ENCODE peak calls at places on chromosomes 3 and 15, in nine cellular contexts. One of them, this sample, is unnamed.

GRCh38 chr3:128493221-128494151 is 485 bp upstream of the GATA2 start:
- DNase-seq in GM03348: no peak
- DNase-seq in T follicular helper cell: no peak
- DNase-seq in heart left ventricle: no peak
- DNase-seq in cardiac fibroblast: no peak
- DNase-seq in NCI-H1092: no peak
- DNase-seq in M059J: no peak
- DNase-seq in activated CD4-positive, CD25-positive, alpha-beta regulatory T cell treated with anti-CD3 and anti-CD28 coated beads, Interleukin-2, amount 50 U/mL, for 16 hours: no peak
- DNase-seq in CD8-positive, alpha-beta memory T cell: no peak
- DNase-seq in this sample: no peak

GRCh38 chr15:70023769-70024491 is 73.8 kb downstream of the TLE3 start:
- DNase-seq in GM03348: peak
- DNase-seq in CD8-positive, alpha-beta memory T cell: no peak
- DNase-seq in cardiac fibroblast: peak
- DNase-seq in NCI-H1092: no peak
- DNase-seq in activated CD4-positive, CD25-positive, alpha-beta regulatory T cell treated with anti-CD3 and anti-CD28 coated beads, Interleukin-2, amount 50 U/mL, for 16 hours: no peak
- DNase-seq in T follicular helper cell: no peak
- DNase-seq in heart left ventricle: no peak
- DNase-seq in M059J: peak
- DNase-seq in this sample: peak

GRCh38 chr3:39260957-39261356 is 18.9 kb downstream of the CX3CR1 start:
- DNase-seq in GM03348: peak
- DNase-seq in activated CD4-positive, CD25-positive, alpha-beta regulatory T cell treated with anti-CD3 and anti-CD28 coated beads, Interleukin-2, amount 50 U/mL, for 16 hours: no peak
- DNase-seq in NCI-H1092: no peak
- DNase-seq in cardiac fibroblast: peak
- DNase-seq in heart left ventricle: peak
- DNase-seq in M059J: peak
- DNase-seq in T follicular helper cell: peak
- DNase-seq in CD8-positive, alpha-beta memory T cell: peak
- DNase-seq in this sample: peak

GRCh38 chr15:59002418-59002859 is 15.0 kb downstream of the RNF111 start:
- DNase-seq in cardiac fibroblast: no peak
- DNase-seq in M059J: no peak
- DNase-seq in NCI-H1092: no peak
- DNase-seq in heart left ventricle: no peak
- DNase-seq in activated CD4-positive, CD25-positive, alpha-beta regulatory T cell treated with anti-CD3 and anti-CD28 coated beads, Interleukin-2, amount 50 U/mL, for 16 hours: no peak
- DNase-seq in CD8-positive, alpha-beta memory T cell: no peak
- DNase-seq in T follicular helper cell: no peak
- DNase-seq in GM03348: no peak
- DNase-seq in this sample: no peak

GRCh38 chr3:53083496-53083895 is 37.6 kb upstream of the SFMBT1 start:
- DNase-seq in M059J: peak
- DNase-seq in NCI-H1092: no peak
- DNase-seq in GM03348: peak
- DNase-seq in activated CD4-positive, CD25-positive, alpha-beta regulatory T cell treated with anti-CD3 and anti-CD28 coated beads, Interleukin-2, amount 50 U/mL, for 16 hours: no peak
- DNase-seq in CD8-positive, alpha-beta memory T cell: no peak
- DNase-seq in heart left ventricle: peak
- DNase-seq in T follicular helper cell: no peak
- DNase-seq in cardiac fibroblast: peak
- DNase-seq in this sample: peak

GRCh38 chr3:139325551-139325950 is 18.3 kb upstream of the MRPS22 start:
- DNase-seq in CD8-positive, alpha-beta memory T cell: no peak
- DNase-seq in M059J: no peak
- DNase-seq in NCI-H1092: no peak
- DNase-seq in heart left ventricle: no peak
- DNase-seq in cardiac fibroblast: no peak
- DNase-seq in T follicular helper cell: no peak
- DNase-seq in activated CD4-positive, CD25-positive, alpha-beta regulatory T cell treated with anti-CD3 and anti-CD28 coated beads, Interleukin-2, amount 50 U/mL, for 16 hours: no peak
- DNase-seq in GM03348: no peak
- DNase-seq in this sample: no peak

GRCh38 chr3:188595890-188596376 is 442.0 kb downstream of the LPP start:
- DNase-seq in heart left ventricle: no peak
- DNase-seq in T follicular helper cell: no peak
- DNase-seq in GM03348: peak
- DNase-seq in cardiac fibroblast: peak
- DNase-seq in CD8-positive, alpha-beta memory T cell: no peak
- DNase-seq in NCI-H1092: no peak
- DNase-seq in M059J: peak
- DNase-seq in activated CD4-positive, CD25-positive, alpha-beta regulatory T cell treated with anti-CD3 and anti-CD28 coated beads, Interleukin-2, amount 50 U/mL, for 16 hours: no peak
- DNase-seq in this sample: peak

GRCh38 chr3:129594907-129595390 is 11.5 kb downstream of the PLXND1 start:
- DNase-seq in CD8-positive, alpha-beta memory T cell: no peak
- DNase-seq in GM03348: no peak
- DNase-seq in heart left ventricle: no peak
- DNase-seq in NCI-H1092: no peak
- DNase-seq in M059J: no peak
- DNase-seq in activated CD4-positive, CD25-positive, alpha-beta regulatory T cell treated with anti-CD3 and anti-CD28 coated beads, Interleukin-2, amount 50 U/mL, for 16 hours: no peak
- DNase-seq in T follicular helper cell: no peak
- DNase-seq in cardiac fibroblast: no peak
- DNase-seq in this sample: no peak

GRCh38 chr15:85531083-85531482 is 150.7 kb downstream of the AKAP13 start:
- DNase-seq in T follicular helper cell: no peak
- DNase-seq in NCI-H1092: no peak
- DNase-seq in cardiac fibroblast: no peak
- DNase-seq in GM03348: no peak
- DNase-seq in CD8-positive, alpha-beta memory T cell: no peak
- DNase-seq in heart left ventricle: no peak
- DNase-seq in M059J: no peak
- DNase-seq in activated CD4-positive, CD25-positive, alpha-beta regulatory T cell treated with anti-CD3 and anti-CD28 coated beads, Interleukin-2, amount 50 U/mL, for 16 hours: no peak
- DNase-seq in this sample: no peak

GRCh38 chr15:99495430-99496301 is 70.1 kb upstream of the MEF2A start:
- DNase-seq in NCI-H1092: no peak
- DNase-seq in activated CD4-positive, CD25-positive, alpha-beta regulatory T cell treated with anti-CD3 and anti-CD28 coated beads, Interleukin-2, amount 50 U/mL, for 16 hours: no peak
- DNase-seq in CD8-positive, alpha-beta memory T cell: no peak
- DNase-seq in heart left ventricle: no peak
- DNase-seq in M059J: no peak
- DNase-seq in T follicular helper cell: no peak
- DNase-seq in GM03348: no peak
- DNase-seq in cardiac fibroblast: no peak
- DNase-seq in this sample: no peak

GRCh38 chr3:179330438-179330837 is 7.6 kb downstream of the ZNF639 start:
- DNase-seq in CD8-positive, alpha-beta memory T cell: no peak
- DNase-seq in cardiac fibroblast: peak
- DNase-seq in M059J: peak
- DNase-seq in T follicular helper cell: no peak
- DNase-seq in activated CD4-positive, CD25-positive, alpha-beta regulatory T cell treated with anti-CD3 and anti-CD28 coated beads, Interleukin-2, amount 50 U/mL, for 16 hours: no peak
- DNase-seq in GM03348: no peak
- DNase-seq in NCI-H1092: no peak
- DNase-seq in heart left ventricle: no peak
- DNase-seq in this sample: no peak

GRCh38 chr3:38000965-38001455 is 10.4 kb downstream of the VILL start:
- DNase-seq in activated CD4-positive, CD25-positive, alpha-beta regulatory T cell treated with anti-CD3 and anti-CD28 coated beads, Interleukin-2, amount 50 U/mL, for 16 hours: no peak
- DNase-seq in CD8-positive, alpha-beta memory T cell: no peak
- DNase-seq in NCI-H1092: no peak
- DNase-seq in heart left ventricle: no peak
- DNase-seq in GM03348: no peak
- DNase-seq in T follicular helper cell: no peak
- DNase-seq in M059J: no peak
- DNase-seq in cardiac fibroblast: no peak
- DNase-seq in this sample: no peak

GRCh38 chr3:65922441-65922840 is 116.3 kb downstream of the MAGI1 start:
- DNase-seq in cardiac fibroblast: peak
- DNase-seq in NCI-H1092: no peak
- DNase-seq in activated CD4-positive, CD25-positive, alpha-beta regulatory T cell treated with anti-CD3 and anti-CD28 coated beads, Interleukin-2, amount 50 U/mL, for 16 hours: no peak
- DNase-seq in T follicular helper cell: no peak
- DNase-seq in M059J: no peak
- DNase-seq in heart left ventricle: no peak
- DNase-seq in GM03348: no peak
- DNase-seq in CD8-positive, alpha-beta memory T cell: no peak
- DNase-seq in this sample: no peak

GRCh38 chr15:68469162-68470048 is 37.4 kb upstream of the ITGA11 start:
- DNase-seq in heart left ventricle: no peak
- DNase-seq in activated CD4-positive, CD25-positive, alpha-beta regulatory T cell treated with anti-CD3 and anti-CD28 coated beads, Interleukin-2, amount 50 U/mL, for 16 hours: no peak
- DNase-seq in GM03348: peak
- DNase-seq in NCI-H1092: no peak
- DNase-seq in M059J: peak
- DNase-seq in cardiac fibroblast: no peak
- DNase-seq in T follicular helper cell: no peak
- DNase-seq in CD8-positive, alpha-beta memory T cell: no peak
- DNase-seq in this sample: no peak

GRCh38 chr3:148991219-148992026 is at the start of gene GYG1:
- DNase-seq in GM03348: peak
- DNase-seq in activated CD4-positive, CD25-positive, alpha-beta regulatory T cell treated with anti-CD3 and anti-CD28 coated beads, Interleukin-2, amount 50 U/mL, for 16 hours: peak
- DNase-seq in CD8-positive, alpha-beta memory T cell: peak
- DNase-seq in heart left ventricle: peak
- DNase-seq in M059J: peak
- DNase-seq in NCI-H1092: peak
- DNase-seq in cardiac fibroblast: peak
- DNase-seq in T follicular helper cell: peak
- DNase-seq in this sample: peak

GRCh38 chr3:64533565-64534317 is 154.1 kb downstream of the ADAMTS9 start:
- DNase-seq in M059J: peak
- DNase-seq in cardiac fibroblast: peak
- DNase-seq in heart left ventricle: peak
- DNase-seq in NCI-H1092: peak
- DNase-seq in T follicular helper cell: no peak
- DNase-seq in activated CD4-positive, CD25-positive, alpha-beta regulatory T cell treated with anti-CD3 and anti-CD28 coated beads, Interleukin-2, amount 50 U/mL, for 16 hours: peak
- DNase-seq in GM03348: peak
- DNase-seq in CD8-positive, alpha-beta memory T cell: no peak
- DNase-seq in this sample: peak

GRCh38 chr15:89751748-89752147 is 699 bp upstream of the MESP1 start:
- DNase-seq in activated CD4-positive, CD25-positive, alpha-beta regulatory T cell treated with anti-CD3 and anti-CD28 coated beads, Interleukin-2, amount 50 U/mL, for 16 hours: no peak
- DNase-seq in GM03348: no peak
- DNase-seq in M059J: no peak
- DNase-seq in CD8-positive, alpha-beta memory T cell: no peak
- DNase-seq in NCI-H1092: no peak
- DNase-seq in cardiac fibroblast: no peak
- DNase-seq in T follicular helper cell: no peak
- DNase-seq in heart left ventricle: no peak
- DNase-seq in this sample: no peak

GRCh38 chr3:52763466-52763865 is 7.3 kb downstream of the NEK4 start:
- DNase-seq in NCI-H1092: no peak
- DNase-seq in T follicular helper cell: no peak
- DNase-seq in CD8-positive, alpha-beta memory T cell: no peak
- DNase-seq in cardiac fibroblast: peak
- DNase-seq in activated CD4-positive, CD25-positive, alpha-beta regulatory T cell treated with anti-CD3 and anti-CD28 coated beads, Interleukin-2, amount 50 U/mL, for 16 hours: no peak
- DNase-seq in GM03348: no peak
- DNase-seq in M059J: no peak
- DNase-seq in heart left ventricle: no peak
- DNase-seq in this sample: no peak

GRCh38 chr15:67839358-67839928 is 402 bp downstream of the RNU6-1 start:
- DNase-seq in cardiac fibroblast: peak
- DNase-seq in T follicular helper cell: no peak
- DNase-seq in NCI-H1092: no peak
- DNase-seq in M059J: peak
- DNase-seq in GM03348: peak
- DNase-seq in activated CD4-positive, CD25-positive, alpha-beta regulatory T cell treated with anti-CD3 and anti-CD28 coated beads, Interleukin-2, amount 50 U/mL, for 16 hours: no peak
- DNase-seq in CD8-positive, alpha-beta memory T cell: no peak
- DNase-seq in heart left ventricle: no peak
- DNase-seq in this sample: peak

GRCh38 chr3:100335137-100335833 is 728 bp downstream of the NIT2 start:
- DNase-seq in CD8-positive, alpha-beta memory T cell: no peak
- DNase-seq in NCI-H1092: no peak
- DNase-seq in T follicular helper cell: no peak
- DNase-seq in heart left ventricle: no peak
- DNase-seq in GM03348: peak
- DNase-seq in cardiac fibroblast: peak
- DNase-seq in M059J: no peak
- DNase-seq in activated CD4-positive, CD25-positive, alpha-beta regulatory T cell treated with anti-CD3 and anti-CD28 coated beads, Interleukin-2, amount 50 U/mL, for 16 hours: no peak
- DNase-seq in this sample: peak

GRCh38 chr3:40876019-40876418 is 323.3 kb upstream of the CTNNB1 start:
- DNase-seq in CD8-positive, alpha-beta memory T cell: no peak
- DNase-seq in NCI-H1092: no peak
- DNase-seq in T follicular helper cell: no peak
- DNase-seq in M059J: peak
- DNase-seq in activated CD4-positive, CD25-positive, alpha-beta regulatory T cell treated with anti-CD3 and anti-CD28 coated beads, Interleukin-2, amount 50 U/mL, for 16 hours: no peak
- DNase-seq in GM03348: no peak
- DNase-seq in cardiac fibroblast: peak
- DNase-seq in heart left ventricle: no peak
- DNase-seq in this sample: no peak

GRCh38 chr3:129329858-129330257 is 51.2 kb downstream of the HMCES start:
- DNase-seq in CD8-positive, alpha-beta memory T cell: no peak
- DNase-seq in T follicular helper cell: no peak
- DNase-seq in NCI-H1092: no peak
- DNase-seq in activated CD4-positive, CD25-positive, alpha-beta regulatory T cell treated with anti-CD3 and anti-CD28 coated beads, Interleukin-2, amount 50 U/mL, for 16 hours: no peak
- DNase-seq in cardiac fibroblast: no peak
- DNase-seq in heart left ventricle: no peak
- DNase-seq in GM03348: no peak
- DNase-seq in M059J: no peak
- DNase-seq in this sample: no peak

GRCh38 chr3:50155891-50156290 is 767 bp downstream of the SEMA3F start:
- DNase-seq in heart left ventricle: no peak
- DNase-seq in activated CD4-positive, CD25-positive, alpha-beta regulatory T cell treated with anti-CD3 and anti-CD28 coated beads, Interleukin-2, amount 50 U/mL, for 16 hours: no peak
- DNase-seq in CD8-positive, alpha-beta memory T cell: no peak
- DNase-seq in NCI-H1092: no peak
- DNase-seq in M059J: no peak
- DNase-seq in GM03348: no peak
- DNase-seq in cardiac fibroblast: no peak
- DNase-seq in T follicular helper cell: no peak
- DNase-seq in this sample: peak

GRCh38 chr3:51941447-51941797 is 282 bp downstream of the RRP9 start:
- DNase-seq in NCI-H1092: no peak
- DNase-seq in CD8-positive, alpha-beta memory T cell: no peak
- DNase-seq in heart left ventricle: no peak
- DNase-seq in GM03348: no peak
- DNase-seq in M059J: no peak
- DNase-seq in activated CD4-positive, CD25-positive, alpha-beta regulatory T cell treated with anti-CD3 and anti-CD28 coated beads, Interleukin-2, amount 50 U/mL, for 16 hours: no peak
- DNase-seq in T follicular helper cell: no peak
- DNase-seq in cardiac fibroblast: no peak
- DNase-seq in this sample: no peak

GRCh38 chr3:42572278-42572677 is 9.5 kb downstream of the SEC22C start:
- DNase-seq in GM03348: peak
- DNase-seq in heart left ventricle: no peak
- DNase-seq in T follicular helper cell: no peak
- DNase-seq in cardiac fibroblast: peak
- DNase-seq in activated CD4-positive, CD25-positive, alpha-beta regulatory T cell treated with anti-CD3 and anti-CD28 coated beads, Interleukin-2, amount 50 U/mL, for 16 hours: no peak
- DNase-seq in M059J: peak
- DNase-seq in CD8-positive, alpha-beta memory T cell: no peak
- DNase-seq in NCI-H1092: no peak
- DNase-seq in this sample: peak

GRCh38 chr3:17006143-17006839 is 121.5 kb downstream of the PLCL2 start:
- DNase-seq in T follicular helper cell: no peak
- DNase-seq in cardiac fibroblast: peak
- DNase-seq in M059J: no peak
- DNase-seq in activated CD4-positive, CD25-positive, alpha-beta regulatory T cell treated with anti-CD3 and anti-CD28 coated beads, Interleukin-2, amount 50 U/mL, for 16 hours: no peak
- DNase-seq in heart left ventricle: no peak
- DNase-seq in GM03348: no peak
- DNase-seq in NCI-H1092: no peak
- DNase-seq in CD8-positive, alpha-beta memory T cell: no peak
- DNase-seq in this sample: no peak

GRCh38 chr15:98760112-98760826 is 111.9 kb downstream of the IGF1R start:
- DNase-seq in activated CD4-positive, CD25-positive, alpha-beta regulatory T cell treated with anti-CD3 and anti-CD28 coated beads, Interleukin-2, amount 50 U/mL, for 16 hours: no peak
- DNase-seq in T follicular helper cell: no peak
- DNase-seq in M059J: no peak
- DNase-seq in CD8-positive, alpha-beta memory T cell: no peak
- DNase-seq in GM03348: peak
- DNase-seq in NCI-H1092: peak
- DNase-seq in cardiac fibroblast: no peak
- DNase-seq in heart left ventricle: no peak
- DNase-seq in this sample: no peak

GRCh38 chr3:144129536-144130214 is 158.1 kb downstream of the DIPK2A start:
- DNase-seq in GM03348: no peak
- DNase-seq in CD8-positive, alpha-beta memory T cell: no peak
- DNase-seq in activated CD4-positive, CD25-positive, alpha-beta regulatory T cell treated with anti-CD3 and anti-CD28 coated beads, Interleukin-2, amount 50 U/mL, for 16 hours: no peak
- DNase-seq in cardiac fibroblast: no peak
- DNase-seq in NCI-H1092: no peak
- DNase-seq in M059J: no peak
- DNase-seq in heart left ventricle: no peak
- DNase-seq in T follicular helper cell: no peak
- DNase-seq in this sample: peak

This sample was measured in cerebellar cortex.